ENCODE peak calls at places on chromosomes 13 and 19, in five cellular contexts. N, D, E, I and A are unnamed samples.

GRCh38 chr13:113762075-113762474 is 3.0 kb downstream of the TMEM255B start:
- DNase-seq in N (no peak), D (no peak), E (no peak), I (no peak), A (no peak)

GRCh38 chr19:38190061-38190460 is 34.0 kb downstream of the DPF1 start:
- DNase-seq in N (no peak), D (no peak), E (no peak), I (no peak), A (no peak)

GRCh38 chr13:51557423-51557822 is 26.8 kb upstream of the WDFY2 start:
- DNase-seq in N (no peak), D (no peak), E (no peak), I (no peak), A (no peak)

GRCh38 chr13:73059460-73060250 is 850 bp downstream of the KLF5 start:
- DNase-seq in N (no peak), D (peak; percentile 60), E (peak; percentile 48), I (no peak), A (peak; percentile 82)

GRCh38 chr19:7942981-7943443 is 454 bp downstream of the TIMM44 start:
- DNase-seq in N (no peak), D (no peak), E (no peak), I (no peak), A (no peak)

GRCh38 chr13:31625115-31625514 is 114.2 kb upstream of the RXFP2 start:
- DNase-seq in N (no peak), D (no peak), E (no peak), I (no peak), A (no peak)

GRCh38 chr13:49443689-49444516 is at the start of the genes CAB39L and SETDB2:
- DNase-seq in N (peak; percentile 97), D (peak; percentile 100), E (peak; percentile 98), I (peak; percentile 100), A (peak; percentile 99)

GRCh38 chr13:42164557-42165125 is 107.3 kb upstream of the AKAP11 start:
- DNase-seq in N (no peak), D (no peak), E (no peak), I (no peak), A (no peak)

GRCh38 chr13:113559901-113560644 is 24.5 kb upstream of the TFDP1 start:
- DNase-seq in N (no peak), D (no peak), E (no peak), I (peak; percentile 65), A (peak; percentile 43)

GRCh38 chr19:16078311-16078758 is 2.0 kb downstream of the TPM4 start:
- DNase-seq in N (peak; percentile 60), D (no peak), E (no peak), I (peak; percentile 78), A (no peak)

GRCh38 chr19:33399081-33399744 is 25.7 kb downstream of the CEBPG start:
- DNase-seq in N (no peak), D (peak; percentile 44), E (no peak), I (no peak), A (peak; percentile 21)

GRCh38 chr19:54104998-54105715 is 2.5 kb downstream of the NDUFA3 start:
- DNase-seq in N (no peak), D (peak; percentile 39), E (no peak), I (peak; percentile 26), A (no peak)

GRCh38 chr13:26502826-26503225 is 54.7 kb upstream of the WASF3 start:
- DNase-seq in N (peak; percentile 30), D (no peak), E (peak; percentile 37), I (no peak), A (no peak)

GRCh38 chr19:6076675-6077463 is 33.4 kb downstream of the RFX2 start:
- DNase-seq in N (no peak), D (peak; percentile 44), E (no peak), I (peak; percentile 84), A (no peak)

GRCh38 chr13:76792680-76793334 is 93.4 kb downstream of the KCTD12 start:
- DNase-seq in N (peak; percentile 44), D (no peak), E (peak; percentile 14), I (no peak), A (no peak)

GRCh38 chr13:95643814-95644598 is 500 bp downstream of the DZIP1 start:
- DNase-seq in N (no peak), D (no peak), E (no peak), I (no peak), A (no peak)

GRCh38 chr19:38395381-38396127 is 7.1 kb downstream of the SPRED3 start:
- DNase-seq in N (no peak), D (no peak), E (no peak), I (no peak), A (no peak)

GRCh38 chr13:83839158-83839557 is 43.1 kb downstream of the SLITRK1 start:
- DNase-seq in N (no peak), D (no peak), E (no peak), I (no peak), A (no peak)

GRCh38 chr19:18762125-18763023 is 28.7 kb downstream of the COMP start:
- DNase-seq in N (peak; percentile 60), D (peak; percentile 77), E (peak; percentile 51), I (no peak), A (peak; percentile 92)

DNA sequence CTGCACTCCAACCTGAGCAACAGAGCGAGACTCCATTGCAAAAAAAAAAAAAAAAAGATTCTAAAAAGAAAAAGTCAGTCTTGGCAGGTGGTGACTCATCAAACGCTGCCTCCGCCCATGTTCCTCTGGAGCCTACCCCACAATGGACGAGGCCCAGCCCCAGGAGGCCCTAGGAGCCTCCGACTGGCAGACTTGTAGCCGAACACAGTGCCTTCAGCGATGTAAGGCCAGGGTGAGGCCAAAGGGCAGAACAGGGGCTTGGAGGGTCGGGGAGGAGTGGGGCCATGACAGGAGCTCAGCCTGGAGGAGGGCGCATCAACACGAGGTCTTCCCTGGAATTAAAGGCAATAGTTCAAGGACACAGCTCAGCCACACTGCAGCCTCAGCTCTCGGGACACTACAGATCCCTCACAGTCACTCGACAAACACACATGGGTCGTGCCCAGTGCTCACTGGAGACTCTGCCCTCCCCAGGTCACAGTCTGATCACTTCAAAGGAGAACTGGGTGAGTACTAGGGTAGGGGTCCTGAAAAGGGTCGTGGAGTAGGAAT is 5.1 kb downstream of the USE1 start:
- DNase-seq in N (no peak), D (no peak), E (no peak), I (no peak), A (no peak)
- H3K27ac ChIP-seq in N (no peak overlapping the region), D (no peak overlapping the region), E (no peak overlapping the region), I (peak overlapping the region; percentile 34), A (no peak overlapping the region)

GRCh38 chr19:45769821-45770191 is 754 bp upstream of the SIX5 start:
- DNase-seq in N (peak; percentile 48), D (peak; percentile 77), E (peak; percentile 26), I (peak; percentile 83), A (peak; percentile 71)
- TF ChIP-seq POLR2A in N (no peak), D (no peak), E (no peak), I (no peak), A (no peak)

GRCh38 chr13:33057019-33057785 is 41.0 kb downstream of the KL start:
- DNase-seq in N (peak; percentile 53), D (no peak), E (no peak), I (no peak), A (no peak)
- TF ChIP-seq CTCF in N (peak; percentile 20), D (no peak), E (no peak), I (peak; percentile 36), A (peak; percentile 5)

GRCh38 chr13:29100739-29101138 is 280.6 kb downstream of the MTUS2 start:
- DNase-seq in N (no peak), D (no peak), E (no peak), I (no peak), A (no peak)

GRCh38 chr13:29103036-29103800 is 283.1 kb downstream of the MTUS2 start:
- DNase-seq in N (no peak), D (no peak), E (no peak), I (no peak), A (no peak)

GRCh38 chr13:29104461-29104860 is 284.3 kb downstream of the MTUS2 start:
- DNase-seq in N (no peak), D (no peak), E (no peak), I (no peak), A (no peak)

GRCh38 chr13:29099781-29100406 is 279.8 kb downstream of the MTUS2 start:
- DNase-seq in N (no peak), D (no peak), E (no peak), I (no peak), A (no peak)

DNA sequence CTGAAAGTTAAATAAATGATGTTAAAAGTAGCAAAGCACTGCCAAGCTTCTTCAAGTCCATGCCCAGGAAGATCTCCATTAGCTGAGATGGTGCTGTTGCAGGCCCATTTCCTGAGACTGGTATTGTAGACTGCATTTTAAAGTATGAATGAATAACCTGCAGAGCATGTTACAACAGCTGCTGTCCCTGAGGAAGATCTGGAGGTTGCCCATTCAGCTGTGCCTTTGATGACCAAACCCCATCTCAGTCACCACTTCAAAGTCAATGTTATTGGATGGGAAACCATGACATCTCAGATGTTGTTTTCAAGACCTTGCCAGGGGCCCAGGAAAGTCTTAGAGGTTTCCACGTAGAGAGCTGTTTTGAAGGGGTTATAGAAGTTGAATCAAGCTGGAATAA is 281.3 kb downstream of the MTUS2 start:
- DNase-seq in N (no peak), D (no peak), E (no peak), I (no peak), A (no peak)
- H3K27ac ChIP-seq in N (no peak overlapping the region), D (no peak overlapping the region), E (no peak overlapping the region), I (no peak overlapping the region), A (no peak overlapping the region)